ENCODE peak calls at places on chromosomes 7 and 10, in five cellular contexts. Z, W, G, Q and Y are unnamed samples.

GRCh38 chr7:44063894-44064651 is 1.3 kb downstream of the PGAM2 start:
- DNase-seq in Z (no peak), W (no peak), G (no peak), Q (no peak), Y (no peak)

GRCh38 chr10:73814896-73815718 is 3.7 kb upstream of the NDST2 start:
- DNase-seq in Z (no peak), W (no peak), G (no peak), Q (no peak), Y (no peak)

GRCh38 chr7:132240262-132240661 is 336.0 kb downstream of the PLXNA4 start:
- DNase-seq in Z (no peak), W (no peak), G (no peak), Q (no peak), Y (no peak)

GRCh38 chr10:11573497-11573896 is 38.0 kb downstream of the USP6NL start:
- DNase-seq in Z (no peak), W (peak; percentile 23), G (peak; percentile 4), Q (peak; percentile 24), Y (peak; percentile 57)

GRCh38 chr10:100325164-100325563 is 4.9 kb downstream of the PKD2L1 start:
- DNase-seq in Z (no peak), W (no peak), G (no peak), Q (no peak), Y (no peak)

GRCh38 chr7:128911441-128912031 is 1.0 kb upstream of the KCP start:
- DNase-seq in Z (no peak), W (no peak), G (no peak), Q (no peak), Y (no peak)

GRCh38 chr7:1512781-1513656 is 8.8 kb upstream of the INTS1 start:
- DNase-seq in Z (no peak), W (peak; percentile 79), G (no peak), Q (peak; percentile 75), Y (no peak)

GRCh38 chr7:12747687-12748306 is 60.4 kb downstream of the ARL4A start:
- DNase-seq in Z (no peak), W (no peak), G (no peak), Q (no peak), Y (no peak)

GRCh38 chr10:79243211-79244067 is 103.8 kb upstream of the PPIF start:
- DNase-seq in Z (no peak), W (no peak), G (no peak), Q (peak; percentile 45), Y (peak; percentile 52)

GRCh38 chr7:151283302-151283701 is 34.8 kb upstream of the SMARCD3 start:
- DNase-seq in Z (no peak), W (no peak), G (no peak), Q (no peak), Y (no peak)

GRCh38 chr7:116441534-116441933 is 58.0 kb upstream of the CAV2 start:
- DNase-seq in Z (no peak), W (no peak), G (no peak), Q (peak; percentile 54), Y (peak; percentile 26)

GRCh38 chr7:53110425-53110824 is 75.0 kb downstream of the POM121L12 start:
- DNase-seq in Z (no peak), W (peak; percentile 32), G (no peak), Q (no peak), Y (no peak)

GRCh38 chr7:16561943-16562342 is 35.3 kb downstream of the LRRC72 start:
- DNase-seq in Z (no peak), W (no peak), G (no peak), Q (no peak), Y (no peak)

GRCh38 chr10:11396311-11396960 is 215.0 kb downstream of the USP6NL start:
- DNase-seq in Z (no peak), W (no peak), G (no peak), Q (no peak), Y (no peak)

GRCh38 chr7:149741629-149742028 is 31.8 kb downstream of the ZNF467 start:
- DNase-seq in Z (no peak), W (no peak), G (no peak), Q (peak; percentile 64), Y (no peak)

GRCh38 chr10:125101049-125101448 is 59.3 kb downstream of the CTBP2 start:
- DNase-seq in Z (no peak), W (no peak), G (no peak), Q (no peak), Y (no peak)

GRCh38 chr10:63083904-63084689 is 49.0 kb upstream of the NRBF2 start:
- DNase-seq in Z (peak; percentile 56), W (peak; percentile 70), G (peak; percentile 61), Q (peak; percentile 61), Y (peak; percentile 83)

GRCh38 chr7:121085922-121086321 is 97.4 kb downstream of the CPED1 start:
- DNase-seq in Z (no peak), W (peak; percentile 27), G (no peak), Q (peak; percentile 20), Y (peak; percentile 60)

GRCh38 chr7:127251458-127252379 is 1.0 kb downstream of the GRM8 start:
- DNase-seq in Z (no peak), W (no peak), G (no peak), Q (no peak), Y (no peak)

GRCh38 chr7:22278660-22279059 is 78.3 kb downstream of the RAPGEF5 start:
- DNase-seq in Z (no peak), W (no peak), G (no peak), Q (no peak), Y (no peak)

GRCh38 chr7:2540641-2541051 is 14.7 kb downstream of the BRAT1 start:
- DNase-seq in Z (no peak), W (no peak), G (no peak), Q (peak; percentile 1), Y (no peak)

GRCh38 chr10:91190876-91191580 is 29.4 kb upstream of the PCGF5 start:
- DNase-seq in Z (no peak), W (peak; percentile 48), G (no peak), Q (peak; percentile 34), Y (peak; percentile 22)

GRCh38 chr7:7330997-7331396 is 148.7 kb downstream of the C1GALT1 start:
- DNase-seq in Z (no peak), W (no peak), G (no peak), Q (peak; percentile 12), Y (no peak)